ENCODE peak calls at places on chromosomes 3 and 15, in nine cellular contexts. K is HCT116, N is H9, Q is GM23338, F is fibroblast of lung, Z is astrocyte, C is HepG2, E is neural progenitor cell, V is GM23248. W is an unnamed sample.

GRCh38 chr3:75192065-75192658 is 472.0 kb upstream of the FRG2C start:
- DNase-seq in V (peak; percentile 55), N (peak; percentile 60), Q (peak; percentile 73), Z (no peak), E (peak; percentile 58), F (peak; percentile 7), C (peak; percentile 35), K (peak; percentile 3), W (peak; percentile 59)

GRCh38 chr3:127264794-127265514 is 22.9 kb downstream of the PRR20G start:
- DNase-seq in F (no peak), C (no peak), N (no peak), Z (no peak), E (no peak), V (no peak), K (no peak), Q (no peak), W (no peak)

GRCh38 chr3:151856106-151856505 is 17.3 kb upstream of the SUCNR1 start:
- DNase-seq in V (no peak), Z (no peak), F (peak; percentile 16), E (no peak), K (no peak), C (no peak), N (no peak), Q (no peak), W (peak; percentile 44)

GRCh38 chr3:106183762-106184391 is 315.1 kb upstream of the CBLB start:
- DNase-seq in Z (peak; percentile 75), Q (no peak), K (no peak), E (no peak), C (no peak), V (peak; percentile 93), F (peak; percentile 82), N (no peak), W (peak; percentile 82)

GRCh38 chr3:109729111-109729510 is 391.8 kb upstream of the DPPA4 start:
- DNase-seq in C (no peak), K (no peak), N (no peak), E (no peak), V (no peak), F (no peak), Q (no peak), Z (no peak), W (peak; percentile 30)

GRCh38 chr3:4633078-4634004 is 140.2 kb downstream of the ITPR1 start:
- DNase-seq in Q (peak; percentile 79), E (peak; percentile 62), V (peak; percentile 74), K (peak; percentile 37), N (no peak), Z (peak; percentile 61), F (peak; percentile 65), C (peak; percentile 52), W (peak; percentile 77)

GRCh38 chr3:154164387-154164786 is 43.2 kb downstream of the ARHGEF26 start:
- DNase-seq in K (no peak), V (no peak), F (no peak), N (no peak), E (no peak), Z (no peak), Q (no peak), C (peak; percentile 89), W (no peak)

GRCh38 chr15:60761505-60761845 is 282.5 kb upstream of the ICE2 start:
- DNase-seq in V (no peak), N (no peak), C (no peak), Q (no peak), K (no peak), Z (no peak), F (no peak), E (no peak), W (no peak)

GRCh38 chr15:75694241-75695182 is 18.1 kb downstream of the CSPG4 start:
- DNase-seq in V (peak; percentile 99), N (peak; percentile 74), C (peak; percentile 35), Q (peak; percentile 69), F (peak; percentile 99), K (no peak), Z (peak; percentile 98), E (peak; percentile 79), W (peak; percentile 81)

GRCh38 chr3:140092883-140093536 is 158.0 kb downstream of the CLSTN2 start:
- DNase-seq in Q (peak; percentile 33), F (no peak), Z (no peak), E (peak; percentile 6), K (no peak), C (no peak), V (no peak), N (peak; percentile 42), W (no peak)

GRCh38 chr15:39191871-39192281 is 389.0 kb upstream of the THBS1 start:
- DNase-seq in E (no peak), Z (peak; percentile 69), C (peak; percentile 71), V (peak; percentile 66), Q (no peak), F (peak; percentile 77), K (no peak), N (no peak), W (peak; percentile 88)

GRCh38 chr15:39192979-39193559 is 387.8 kb upstream of the THBS1 start:
- DNase-seq in F (no peak), N (no peak), Q (no peak), K (no peak), C (no peak), V (no peak), E (no peak), Z (no peak), W (no peak)

GRCh38 chr15:39193611-39194010 is 387.3 kb upstream of the THBS1 start:
- DNase-seq in E (no peak), C (no peak), Q (no peak), N (no peak), K (no peak), V (peak; percentile 41), F (no peak), Z (no peak), W (no peak)

GRCh38 chr15:39194431-39194830 is 386.4 kb upstream of the THBS1 start:
- DNase-seq in V (no peak), Z (peak; percentile 74), E (no peak), Q (no peak), C (no peak), N (no peak), K (no peak), F (peak; percentile 83), W (peak; percentile 57)

GRCh38 chr15:39192376-39192775 is 388.5 kb upstream of the THBS1 start:
- DNase-seq in F (peak; percentile 46), Q (no peak), V (no peak), C (no peak), N (no peak), Z (peak; percentile 34), K (no peak), E (no peak), W (no peak)
- H3K4me2 ChIP-seq in F (no peak overlapping the region), Q (no peak overlapping the region), V (peak overlapping the region; percentile 41), C (no peak overlapping the region), N (no peak overlapping the region), Z (peak overlapping the region; percentile 35), K (no peak overlapping the region), E (no peak overlapping the region), W (peak overlapping the region; percentile 15)

GRCh38 chr3:174322789-174323188 is 536.3 kb upstream of the NAALADL2 start:
- DNase-seq in K (no peak), F (no peak), Z (no peak), V (no peak), Q (no peak), E (no peak), C (no peak), N (no peak), W (no peak)

GRCh38 chr3:174321549-174321948 is 537.6 kb upstream of the NAALADL2 start:
- DNase-seq in V (no peak), E (no peak), C (no peak), N (no peak), K (no peak), F (no peak), Z (no peak), Q (no peak), W (no peak)

GRCh38 chr3:174329321-174329720 is 529.8 kb upstream of the NAALADL2 start:
- DNase-seq in F (peak; percentile 87), E (no peak), N (no peak), Z (peak; percentile 81), K (no peak), V (peak; percentile 86), C (no peak), Q (no peak), W (peak; percentile 63)

GRCh38 chr3:174330303-174330702 is 528.8 kb upstream of the NAALADL2 start:
- DNase-seq in V (peak; percentile 87), Q (no peak), F (peak; percentile 95), Z (peak; percentile 93), E (no peak), N (no peak), C (no peak), K (no peak), W (peak; percentile 91)

DNA sequence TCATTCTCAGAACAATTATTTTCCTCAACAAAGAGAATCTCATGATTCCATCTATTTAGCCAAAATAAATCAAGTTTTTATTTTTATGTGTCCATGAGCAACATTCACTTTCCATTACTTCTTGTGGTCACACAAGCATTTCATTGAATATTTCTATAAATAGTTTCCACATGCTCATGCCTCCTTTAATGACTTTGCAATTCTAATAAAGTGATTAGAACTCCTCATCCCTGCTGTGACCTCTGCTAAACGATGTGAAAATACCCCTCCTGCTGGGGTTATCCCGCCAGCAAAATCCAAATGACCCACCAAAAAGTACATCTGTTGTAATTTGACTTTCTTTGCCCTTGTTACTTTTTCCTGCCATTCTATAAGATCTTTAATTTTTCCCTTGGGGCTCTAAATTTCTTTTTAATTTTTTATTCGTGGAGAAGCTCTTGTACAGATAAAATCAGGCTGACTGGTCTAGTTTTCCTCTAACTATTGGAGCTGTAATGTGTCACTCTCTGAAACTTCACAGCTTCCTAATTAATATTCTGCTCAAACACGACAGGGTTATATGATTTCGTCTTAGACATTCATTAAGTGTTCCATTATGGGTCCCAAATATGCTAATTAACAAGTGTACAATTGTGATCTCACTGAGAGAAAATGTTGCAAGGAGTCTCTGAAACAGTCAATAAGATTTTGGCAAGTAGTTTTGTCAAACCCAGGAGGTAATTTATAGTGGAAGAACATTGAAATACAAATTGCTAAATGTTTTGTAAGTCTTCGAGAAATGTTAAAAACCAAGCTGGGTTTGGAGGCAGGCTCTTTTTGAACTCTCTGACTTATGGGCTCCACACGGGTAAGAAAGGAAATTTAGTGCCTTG is 533.1 kb upstream of the NAALADL2 start:
- DNase-seq in N (no peak), K (no peak), Z (peak; percentile 78), C (no peak), E (no peak), F (peak; percentile 81), V (peak; percentile 86), Q (peak; percentile 24), W (no peak)
- H2AFZ ChIP-seq in N (no peak overlapping the region), K (no peak overlapping the region), Z (no peak overlapping the region), C (no peak overlapping the region), E (no peak overlapping the region), F (no peak overlapping the region), V (peak overlapping the region; percentile 56), Q (peak overlapping the region; percentile 43), W (no peak overlapping the region)

GRCh38 chr3:146145642-146146041 is 15.3 kb downstream of the PLOD2 start:
- DNase-seq in Q (no peak), E (no peak), C (no peak), Z (no peak), V (no peak), K (no peak), F (no peak), N (no peak), W (peak; percentile 39)
- H3K4me1 ChIP-seq in Q (peaks cover under 1% of the 10 kb centered on the region), E (no peaks in the 10 kb centered on the region), C (peaks cover 47% of the 10 kb centered on the region), Z (peaks cover 7% of the 10 kb centered on the region), V (peaks cover 55% of the 10 kb centered on the region), K (no peaks in the 10 kb centered on the region), F (peaks cover 11% of the 10 kb centered on the region), N (no peaks in the 10 kb centered on the region), W (peaks cover 46% of the 10 kb centered on the region)

DNA sequence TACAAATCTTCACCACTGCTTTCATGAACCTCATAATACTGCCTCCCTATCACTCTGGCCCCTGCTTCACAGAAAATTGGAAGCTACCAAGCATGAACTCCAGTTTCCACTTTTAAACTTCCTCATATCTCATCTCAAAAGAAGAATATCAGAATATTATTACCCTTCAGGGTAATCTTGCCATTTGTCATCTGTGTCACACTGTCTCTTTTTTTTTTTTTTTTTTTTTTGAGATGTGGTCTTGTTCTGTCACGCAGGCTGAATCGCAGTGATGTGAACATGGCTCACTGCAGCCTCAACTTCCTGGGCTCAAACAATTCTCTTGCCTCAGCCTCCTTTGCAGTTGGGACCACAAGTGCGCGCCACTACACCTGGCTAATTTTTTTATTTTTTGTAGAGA is 80.4 kb upstream of the TCF12 start:
- DNase-seq in K (no peak), E (no peak), Z (no peak), V (no peak), C (no peak), N (no peak), Q (no peak), F (no peak), W (no peak)
- H3K4me2 ChIP-seq in K (no peak overlapping the region), E (no peak overlapping the region), Z (no peak overlapping the region), V (no peak overlapping the region), C (no peak overlapping the region), N (no peak overlapping the region), Q (no peak overlapping the region), F (no peak overlapping the region), W (no peak overlapping the region)